ENCODE peak calls at places on chromosome 14, in ten cellular contexts. V, S, Z, T, A, M, P, Q, U and W are unnamed samples.

GRCh38 chr14:63713058-63713457 is 14.8 kb downstream of the SGPP1 start:
- DNase-seq in P (no peak), T (no peak), V (no peak), Q (no peak), A (no peak), M (no peak), Z (no peak), U (no peak), S (no peak), W (no peak)

GRCh38 chr14:76782885-76783566 is 21.8 kb downstream of the VASH1 start:
- DNase-seq in Z (no peak), T (no peak), V (no peak), M (no peak), A (peak; percentile 78), U (no peak), P (no peak), Q (no peak), S (no peak), W (no peak)

GRCh38 chr14:84254205-84254788 is 1275.6 kb upstream of the FLRT2 start:
- DNase-seq in T (no peak), V (no peak), P (no peak), S (no peak), Q (peak; percentile 14), Z (no peak), U (peak; percentile 34), M (no peak), A (no peak), W (no peak)

GRCh38 chr14:100568998-100569733 is 18.1 kb downstream of the BEGAIN start:
- DNase-seq in V (no peak), S (no peak), M (no peak), T (no peak), A (no peak), U (no peak), Z (no peak), P (no peak), Q (no peak), W (no peak)

GRCh38 chr14:64704743-64705405 is 650 bp downstream of the PLEKHG3 start:
- DNase-seq in V (no peak), S (peak; percentile 77), U (no peak), M (no peak), T (peak; percentile 43), A (peak; percentile 92), Z (peak; percentile 66), Q (peak; percentile 51), P (peak; percentile 90), W (no peak)

GRCh38 chr14:89855961-89856360 is 98.6 kb downstream of the EFCAB11 start:
- DNase-seq in T (no peak), S (no peak), Z (no peak), Q (no peak), P (no peak), V (no peak), A (no peak), U (no peak), M (peak; percentile 85), W (no peak)

GRCh38 chr14:38143170-38143569 is 64.5 kb upstream of the SSTR1 start:
- DNase-seq in Q (no peak), S (no peak), M (peak; percentile 55), U (no peak), Z (no peak), A (no peak), T (no peak), P (no peak), V (no peak), W (no peak)

GRCh38 chr14:75044322-75044721 is 6.9 kb downstream of the MLH3 start:
- DNase-seq in M (peak; percentile 73), Q (no peak), U (no peak), S (no peak), V (no peak), A (no peak), P (no peak), Z (no peak), T (no peak), W (no peak)

GRCh38 chr14:58918066-58918465 is 270.4 kb upstream of the DAAM1 start:
- DNase-seq in V (no peak), M (no peak), Q (no peak), P (no peak), S (no peak), T (no peak), U (no peak), A (no peak), Z (no peak), W (no peak)

GRCh38 chr14:102255401-102256190 is 49.4 kb downstream of the MOK start:
- DNase-seq in Z (no peak), T (no peak), V (no peak), S (peak; percentile 46), M (peak; percentile 65), Q (no peak), U (no peak), P (no peak), A (no peak), W (no peak)

GRCh38 chr14:103332143-103332919 is 1.7 kb upstream of the EIF5 start:
- DNase-seq in S (no peak), V (peak; percentile 24), T (no peak), U (no peak), Z (no peak), M (no peak), A (peak; percentile 82), P (peak; percentile 37), Q (no peak), W (peak; percentile 42)

GRCh38 chr14:103334644-103335603 is 887 bp downstream of the EIF5 start:
- DNase-seq in M (peak; percentile 51), Q (peak; percentile 64), T (peak; percentile 29), V (peak; percentile 77), S (peak; percentile 91), P (peak; percentile 91), A (peak; percentile 94), Z (peak; percentile 88), U (no peak), W (no peak)

GRCh38 chr14:103330536-103330935 is 3.5 kb upstream of the EIF5 start:
- DNase-seq in P (no peak), A (no peak), U (no peak), Z (no peak), T (no peak), V (peak; percentile 14), Q (no peak), M (no peak), S (no peak), W (no peak)

GRCh38 chr14:103336191-103336590 is 2.2 kb downstream of the EIF5 start:
- DNase-seq in U (no peak), P (no peak), M (no peak), Q (no peak), T (no peak), Z (no peak), S (no peak), A (peak; percentile 54), V (no peak), W (no peak)

DNA sequence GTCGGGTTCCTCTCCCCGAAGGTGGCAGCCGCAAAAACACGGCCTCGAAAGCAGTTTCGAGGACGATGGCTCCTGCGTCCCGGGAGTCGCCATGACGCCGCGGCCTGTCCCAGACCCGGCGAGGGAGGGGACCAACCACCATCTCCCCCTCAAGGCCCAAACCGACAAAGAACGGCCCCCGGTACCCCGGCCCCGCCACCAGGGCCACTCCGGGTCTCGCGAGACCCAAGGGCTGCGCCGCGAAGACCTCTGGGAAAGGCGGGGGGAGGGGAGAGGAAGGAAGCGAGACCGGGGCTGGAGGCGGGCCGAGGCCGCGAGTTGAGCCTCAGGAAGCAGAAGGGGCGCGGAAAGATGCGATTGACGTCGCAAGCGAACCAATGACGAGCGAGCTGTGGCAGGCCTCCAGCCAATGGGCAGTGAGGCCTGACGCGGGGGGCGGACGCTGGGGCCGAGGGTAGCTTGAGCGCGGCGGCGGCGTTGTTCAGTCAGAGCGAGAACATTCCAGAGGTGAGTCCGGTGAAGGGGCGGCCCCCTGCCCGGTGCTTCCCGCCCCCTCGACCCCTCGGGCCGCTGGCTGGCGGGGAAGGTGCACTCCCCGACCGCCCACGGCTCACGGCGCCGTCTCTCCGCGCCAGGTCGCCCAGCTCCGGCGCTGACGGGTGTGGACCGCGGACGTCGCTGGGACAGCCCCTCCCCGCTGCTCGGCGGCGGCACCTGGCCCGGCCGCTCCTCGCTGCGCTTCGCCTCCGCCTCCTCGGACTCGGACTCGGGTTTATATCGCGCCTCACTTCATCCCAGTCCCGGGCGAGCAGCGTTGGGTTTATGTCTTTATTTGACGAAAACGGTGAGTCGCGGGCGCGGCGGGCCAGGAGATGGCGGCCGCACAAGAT is at the start of gene EIF5:
- DNase-seq in A (peak; percentile 100), T (peak; percentile 98), U (peak; percentile 100), M (peak; percentile 98), Q (peak; percentile 98), S (peak; percentile 99), Z (peak; percentile 99), V (peak; percentile 99), P (peak; percentile 99), W (peak; percentile 99)
- TF ChIP-seq CTCF in A (no peak), T (peak; percentile 52), U (no peak), M (no peak), Q (no peak), S (no peak), Z (no peak), V (no peak), P (no peak), W (peak; percentile 59)

DNA sequence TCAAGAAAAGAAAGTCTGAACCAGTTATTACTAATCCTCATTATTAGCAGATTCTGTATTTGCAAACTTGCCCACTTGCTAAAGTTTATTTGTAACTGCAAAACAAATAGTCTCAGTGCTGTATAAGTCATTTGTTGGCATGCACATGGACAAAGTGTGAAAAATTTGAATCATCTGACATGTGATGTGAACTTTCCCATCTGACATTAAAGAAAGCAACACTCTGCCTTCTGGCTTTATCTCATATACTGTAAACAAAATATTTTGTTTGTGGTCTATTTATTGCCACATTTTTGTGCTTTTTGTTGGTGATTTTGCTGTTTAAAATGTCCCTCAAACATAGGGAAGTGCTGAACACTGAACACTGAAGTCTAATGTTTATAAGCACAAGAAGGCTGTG is 513.8 kb downstream of the RPL10L start:
- DNase-seq in P (no peak), T (no peak), M (no peak), Q (no peak), V (no peak), Z (no peak), A (no peak), S (no peak), U (no peak), W (no peak)
- TF ChIP-seq CTCF in P (no peak), T (no peak), M (no peak), Q (no peak), V (no peak), Z (no peak), A (no peak), S (no peak), U (no peak), W (no peak)

DNA sequence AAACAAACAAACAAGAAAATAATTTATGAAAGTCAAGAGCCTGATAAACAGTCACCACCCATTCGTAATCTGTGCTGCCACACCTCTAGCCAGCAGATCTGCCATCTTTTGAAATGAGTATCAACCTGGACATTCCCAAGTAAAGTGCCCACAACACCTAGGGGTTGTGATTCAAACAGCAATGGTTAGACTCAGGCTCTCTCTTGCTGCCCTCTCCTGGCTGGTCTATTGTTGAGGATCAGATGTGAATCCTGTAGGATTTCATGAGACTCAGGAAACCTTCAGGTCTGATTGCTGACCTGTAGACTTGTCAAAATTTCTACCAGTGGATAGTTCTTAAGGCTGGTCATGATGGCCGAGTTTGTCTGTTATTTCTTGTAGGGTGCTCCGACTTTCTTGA is 26.8 kb downstream of the DGLUCY start:
- DNase-seq in Z (no peak), S (no peak), U (peak; percentile 79), V (peak; percentile 16), M (no peak), T (no peak), A (no peak), Q (no peak), P (no peak), W (no peak)
- TF ChIP-seq CTCF in Z (peak; percentile 17), S (peak; percentile 29), U (peak; percentile 75), V (peak; percentile 63), M (peak; percentile 66), T (peak; percentile 55), A (no peak), Q (no peak), P (peak; percentile 10), W (peak; percentile 69)

GRCh38 chr14:60188115-60188514 is 22.9 kb upstream of the DHRS7 start:
- DNase-seq in M (no peak), V (peak; percentile 72), A (no peak), U (no peak), Q (no peak), T (no peak), S (no peak), Z (no peak), P (no peak), W (no peak)
- TF ChIP-seq CTCF in M (peak; percentile 17), V (peak; percentile 86), A (no peak), U (no peak), Q (no peak), T (no peak), S (no peak), Z (no peak), P (no peak), W (peak; percentile 68)